ENCODE peak calls at places on chromosomes 4 and X, in five cellular contexts. One of them, this sample, is unnamed. For H3K36me3, the result is how much of the 10 kb centered on the place peaks cover.

GRCh38 chr4:165384608-165385007 is 5.8 kb downstream of the CPE start:
- DNase-seq in mesenchymal stem cell: no peak
- DNase-seq in H1: no peak
- DNase-seq in IMR-90: peak
- DNase-seq in mesendoderm: peak
- DNase-seq in this sample: no peak

GRCh38 chr4:71259911-71260331 is 78.9 kb upstream of the SLC4A4 start:
- DNase-seq in IMR-90: no peak
- DNase-seq in mesendoderm: no peak
- DNase-seq in mesenchymal stem cell: no peak
- DNase-seq in H1: no peak
- DNase-seq in this sample: no peak

GRCh38 chrX:140799216-140799615 is 89.7 kb downstream of the LINC00632 start:
- DNase-seq in mesenchymal stem cell: no peak
- DNase-seq in IMR-90: no peak
- DNase-seq in H1: no peak
- DNase-seq in mesendoderm: no peak
- DNase-seq in this sample: no peak

GRCh38 chrX:5341902-5342301 is 886.8 kb downstream of the NLGN4X start:
- DNase-seq in IMR-90: no peak
- DNase-seq in H1: no peak
- DNase-seq in mesenchymal stem cell: no peak
- DNase-seq in mesendoderm: no peak
- DNase-seq in this sample: no peak

GRCh38 chrX:140249122-140249521 is 255.7 kb downstream of the SOX3 start:
- DNase-seq in H1: no peak
- DNase-seq in mesenchymal stem cell: no peak
- DNase-seq in mesendoderm: no peak
- DNase-seq in IMR-90: no peak
- DNase-seq in this sample: no peak

GRCh38 chr4:125315571-125316390 is 1.0 kb downstream of the FAT4 start:
- DNase-seq in mesendoderm: peak
- DNase-seq in mesenchymal stem cell: peak
- DNase-seq in IMR-90: peak
- DNase-seq in H1: peak
- DNase-seq in this sample: peak

GRCh38 chr4:110484767-110485166 is 8.8 kb downstream of the ENPEP start:
- DNase-seq in IMR-90: peak
- DNase-seq in H1: no peak
- DNase-seq in mesendoderm: peak
- DNase-seq in mesenchymal stem cell: peak
- DNase-seq in this sample: no peak

GRCh38 chr4:174550541-174550940 is 28.3 kb upstream of the HPGD start:
- DNase-seq in mesenchymal stem cell: no peak
- DNase-seq in H1: no peak
- DNase-seq in mesendoderm: peak
- DNase-seq in IMR-90: no peak
- DNase-seq in this sample: no peak

GRCh38 chrX:40871385-40872082 is 136.2 kb upstream of the MED14 start:
- DNase-seq in H1: no peak
- DNase-seq in IMR-90: peak
- DNase-seq in mesenchymal stem cell: peak
- DNase-seq in mesendoderm: no peak
- DNase-seq in this sample: no peak

GRCh38 chr4:177308842-177309524 is 691 bp upstream of the NEIL3 start:
- DNase-seq in mesenchymal stem cell: no peak
- DNase-seq in mesendoderm: no peak
- DNase-seq in H1: no peak
- DNase-seq in IMR-90: no peak
- DNase-seq in this sample: no peak

GRCh38 chrX:102765217-102765616 is 44.7 kb downstream of the GPRASP3 start:
- DNase-seq in mesendoderm: no peak
- DNase-seq in mesenchymal stem cell: peak
- DNase-seq in H1: no peak
- DNase-seq in IMR-90: peak
- DNase-seq in this sample: no peak

GRCh38 chrX:87805829-87806490 is 288.4 kb downstream of the KLHL4 start:
- DNase-seq in H1: no peak
- DNase-seq in mesendoderm: peak
- DNase-seq in mesenchymal stem cell: peak
- DNase-seq in IMR-90: no peak
- DNase-seq in this sample: no peak

GRCh38 chr4:8200302-8200975 is 1.3 kb downstream of the SH3TC1 start:
- DNase-seq in IMR-90: peak
- DNase-seq in H1: no peak
- DNase-seq in mesendoderm: no peak
- DNase-seq in mesenchymal stem cell: peak
- DNase-seq in this sample: no peak

GRCh38 chrX:154458116-154458953 is at the start of gene PLXNA3:
- DNase-seq in IMR-90: no peak
- DNase-seq in mesendoderm: peak
- DNase-seq in mesenchymal stem cell: no peak
- DNase-seq in H1: peak
- DNase-seq in this sample: peak

GRCh38 chrX:65607070-65607742 is 60.2 kb upstream of the MSN start:
- DNase-seq in mesenchymal stem cell: peak
- DNase-seq in IMR-90: peak
- DNase-seq in H1: no peak
- DNase-seq in mesendoderm: no peak
- DNase-seq in this sample: no peak

GRCh38 chr4:139609647-139610046 is 53.6 kb upstream of the SETD7 start:
- DNase-seq in IMR-90: peak
- DNase-seq in mesenchymal stem cell: peak
- DNase-seq in mesendoderm: no peak
- DNase-seq in H1: no peak
- DNase-seq in this sample: no peak

GRCh38 chr4:38138363-38138762 is 178.2 kb downstream of the PTTG2 start:
- DNase-seq in IMR-90: no peak
- DNase-seq in H1: no peak
- DNase-seq in mesendoderm: no peak
- DNase-seq in mesenchymal stem cell: no peak
- DNase-seq in this sample: no peak

GRCh38 chrX:109635151-109635550 is 10.2 kb upstream of the KCNE5 start:
- DNase-seq in IMR-90: peak
- DNase-seq in mesenchymal stem cell: peak
- DNase-seq in H1: no peak
- DNase-seq in mesendoderm: peak
- DNase-seq in this sample: no peak

GRCh38 chrX:13254076-13254785 is 65.6 kb downstream of the ATXN3L start:
- DNase-seq in mesenchymal stem cell: peak
- DNase-seq in mesendoderm: peak
- DNase-seq in H1: no peak
- DNase-seq in IMR-90: peak
- DNase-seq in this sample: no peak

GRCh38 chr4:101835121-101835904 is 44.8 kb downstream of the BANK1 start:
- DNase-seq in mesenchymal stem cell: peak
- DNase-seq in H1: no peak
- DNase-seq in mesendoderm: no peak
- DNase-seq in IMR-90: peak
- DNase-seq in this sample: no peak

GRCh38 chr4:152981842-152982241 is 45.7 kb downstream of the FHDC1 start:
- DNase-seq in IMR-90: no peak
- DNase-seq in H1: no peak
- DNase-seq in mesenchymal stem cell: no peak
- DNase-seq in mesendoderm: no peak
- DNase-seq in this sample: no peak

GRCh38 chrX:95675011-95675410 is 1009.6 kb upstream of the DIAPH2 start:
- DNase-seq in mesenchymal stem cell: no peak
- DNase-seq in H1: no peak
- DNase-seq in IMR-90: no peak
- DNase-seq in mesendoderm: no peak
- DNase-seq in this sample: no peak

GRCh38 chr4:36165256-36166005 is 78.9 kb downstream of the ARAP2 start:
- DNase-seq in mesenchymal stem cell: peak
- DNase-seq in H1: no peak
- DNase-seq in mesendoderm: no peak
- DNase-seq in IMR-90: peak
- DNase-seq in this sample: no peak

GRCh38 chrX:132044953-132045352 is 21.9 kb downstream of the STK26 start:
- DNase-seq in mesendoderm: no peak
- DNase-seq in IMR-90: no peak
- DNase-seq in H1: no peak
- DNase-seq in mesenchymal stem cell: peak
- DNase-seq in this sample: no peak

GRCh38 chr4:10320130-10320529 is 137.1 kb downstream of the ZNF518B start:
- DNase-seq in mesendoderm: no peak
- DNase-seq in mesenchymal stem cell: no peak
- DNase-seq in H1: no peak
- DNase-seq in IMR-90: no peak
- DNase-seq in this sample: no peak

GRCh38 chr4:75985116-75985515 is 5.6 kb downstream of the SDAD1 start:
- DNase-seq in IMR-90: peak
- DNase-seq in mesendoderm: no peak
- DNase-seq in H1: no peak
- DNase-seq in mesenchymal stem cell: peak
- DNase-seq in this sample: no peak

GRCh38 chr4:632926-633325 is 7.6 kb downstream of the PDE6B start:
- DNase-seq in mesendoderm: no peak
- DNase-seq in IMR-90: no peak
- DNase-seq in mesenchymal stem cell: no peak
- DNase-seq in H1: no peak
- DNase-seq in this sample: no peak

GRCh38 chr4:13176603-13177190 is 307.4 kb downstream of the RAB28 start:
- DNase-seq in mesendoderm: peak
- DNase-seq in IMR-90: no peak
- DNase-seq in H1: no peak
- DNase-seq in mesenchymal stem cell: peak
- DNase-seq in this sample: no peak

GRCh38 chr4:8319731-8320385 is 50.3 kb downstream of the HTRA3 start:
- DNase-seq in IMR-90: no peak
- DNase-seq in mesendoderm: no peak
- DNase-seq in H1: peak
- DNase-seq in mesenchymal stem cell: no peak
- DNase-seq in this sample: no peak

DNA sequence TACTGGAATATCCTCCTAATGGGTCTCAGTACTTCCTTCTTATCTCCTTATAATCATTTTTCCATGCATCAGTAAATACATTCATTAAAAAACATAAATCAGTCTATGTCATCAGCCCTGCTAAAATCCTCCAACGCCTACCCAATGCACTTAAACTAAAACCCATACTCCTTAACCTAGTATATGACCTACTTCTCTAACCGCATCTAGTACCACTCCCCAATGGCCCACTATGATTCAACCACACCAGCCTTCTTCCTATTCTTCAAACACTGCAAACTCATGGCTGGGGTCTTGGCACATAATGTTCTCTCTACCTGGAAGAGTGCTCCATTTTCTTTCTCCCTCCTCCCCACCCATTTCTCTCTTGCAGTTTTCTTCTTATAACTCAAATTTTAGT is 18.7 kb downstream of the TEC start:
- DNase-seq in mesendoderm: no peak
- DNase-seq in IMR-90: no peak
- DNase-seq in mesenchymal stem cell: no peak
- DNase-seq in H1: no peak
- DNase-seq in this sample: no peak
- H3K36me3 ChIP-seq in mesendoderm: under half
- H3K36me3 ChIP-seq in IMR-90: under half
- H3K36me3 ChIP-seq in mesenchymal stem cell: under half
- H3K36me3 ChIP-seq in H1: under half
- H3K36me3 ChIP-seq in this sample: under half

GRCh38 chrX:96685205-96686099 is 810 bp downstream of the DIAPH2 start:
- DNase-seq in IMR-90: peak
- DNase-seq in H1: peak
- DNase-seq in mesenchymal stem cell: peak
- DNase-seq in mesendoderm: peak
- DNase-seq in this sample: no peak

GRCh38 chrX:96684339-96685204 is at the start of gene DIAPH2:
- DNase-seq in H1: peak
- DNase-seq in IMR-90: peak
- DNase-seq in mesendoderm: peak
- DNase-seq in mesenchymal stem cell: peak
- DNase-seq in this sample: peak

GRCh38 chrX:96683997-96684338 is 674 bp upstream of the DIAPH2 start:
- DNase-seq in mesendoderm: no peak
- DNase-seq in IMR-90: no peak
- DNase-seq in H1: no peak
- DNase-seq in mesenchymal stem cell: peak
- DNase-seq in this sample: no peak

DNA sequence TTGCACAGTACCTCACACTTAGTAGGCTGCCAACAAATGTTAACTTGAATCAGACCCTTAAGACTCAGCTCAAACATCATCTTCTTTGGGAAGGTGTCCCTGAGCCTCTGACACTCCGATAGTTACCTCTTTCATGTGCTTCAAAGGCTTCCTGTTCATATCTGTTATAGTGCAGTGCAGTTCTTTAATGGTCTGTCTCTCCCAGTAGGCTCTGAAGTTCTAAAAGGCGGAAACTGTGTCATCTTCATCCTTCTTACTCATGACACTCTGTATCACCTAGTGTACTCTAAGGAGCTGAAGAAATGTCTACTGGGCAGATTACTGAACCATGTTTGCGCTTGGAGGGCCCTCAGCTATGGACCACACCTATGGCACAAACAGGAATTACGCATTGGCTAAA is 2.1 kb upstream of the DIAPH2 start:
- DNase-seq in mesendoderm: no peak
- DNase-seq in H1: no peak
- DNase-seq in mesenchymal stem cell: no peak
- DNase-seq in IMR-90: no peak
- DNase-seq in this sample: no peak
- H3K23ac ChIP-seq in mesendoderm: no peak
- H3K23ac ChIP-seq in H1: no peak
- H3K23ac ChIP-seq in mesenchymal stem cell: no peak
- H3K23ac ChIP-seq in IMR-90: no peak
- H3K23ac ChIP-seq in this sample: no peak

DNA sequence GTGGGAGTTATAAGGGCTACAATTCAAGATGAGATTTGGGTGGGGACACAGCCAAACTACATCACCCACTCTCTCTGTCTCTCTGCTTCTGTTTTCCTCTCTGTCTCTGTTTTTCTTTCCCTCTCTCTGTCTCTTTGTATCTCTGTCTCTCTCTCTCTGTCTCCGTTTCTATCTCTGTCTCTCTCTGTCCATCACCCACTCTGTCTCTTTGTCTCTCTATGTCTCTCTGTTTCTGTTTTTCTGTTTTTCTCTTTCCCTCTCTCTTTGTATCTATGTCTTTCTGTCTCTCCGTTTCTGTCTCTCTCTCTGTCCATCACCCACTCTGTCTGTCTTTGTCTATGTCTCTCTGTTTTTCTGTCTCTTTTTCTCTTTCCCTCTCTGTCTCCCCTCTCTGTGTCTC is 25.3 kb downstream of the IL3RA start:
- DNase-seq in mesendoderm: no peak
- DNase-seq in IMR-90: no peak
- DNase-seq in H1: no peak
- DNase-seq in mesenchymal stem cell: no peak
- DNase-seq in this sample: no peak
- H3K36me3 ChIP-seq in mesendoderm: under half
- H3K36me3 ChIP-seq in IMR-90: under half
- H3K36me3 ChIP-seq in H1: under half
- H3K36me3 ChIP-seq in mesenchymal stem cell: under half
- H3K36me3 ChIP-seq in this sample: under half

GRCh38 chr4:23483320-23483958 is 406.4 kb downstream of the PPARGC1A start:
- DNase-seq in mesendoderm: no peak
- DNase-seq in IMR-90: no peak
- DNase-seq in H1: no peak
- DNase-seq in mesenchymal stem cell: no peak
- DNase-seq in this sample: no peak

GRCh38 chr4:23476514-23477090 is 413.2 kb downstream of the PPARGC1A start:
- DNase-seq in H1: no peak
- DNase-seq in mesenchymal stem cell: no peak
- DNase-seq in IMR-90: no peak
- DNase-seq in mesendoderm: peak
- DNase-seq in this sample: no peak

GRCh38 chr4:23477905-23478304 is 411.9 kb downstream of the PPARGC1A start:
- DNase-seq in mesenchymal stem cell: no peak
- DNase-seq in H1: no peak
- DNase-seq in IMR-90: no peak
- DNase-seq in mesendoderm: no peak
- DNase-seq in this sample: no peak
- H3K23ac ChIP-seq in mesenchymal stem cell: no peak
- H3K23ac ChIP-seq in H1: no peak
- H3K23ac ChIP-seq in IMR-90: no peak
- H3K23ac ChIP-seq in mesendoderm: no peak
- H3K23ac ChIP-seq in this sample: no peak

This sample was measured in neuronal stem cell.